ENCODE peak calls at places on chromosomes 16 and 17, in seven cellular contexts. One of them, this sample, is unnamed.

GRCh38 chr16:87461466-87461975 is 31.3 kb downstream of the ZCCHC14 start:
- DNase-seq in pancreas: peak; percentile 97
- DNase-seq in GM13976: peak; percentile 76
- DNase-seq in endothelial cell: peak; percentile 76
- DNase-seq in upper lobe of right lung: peak; percentile 94
- DNase-seq in RWPE1: peak; percentile 93
- DNase-seq in lower leg skin: peak; percentile 91
- DNase-seq in this sample: peak; percentile 77

GRCh38 chr16:85626191-85626951 is 13.2 kb downstream of the GSE1 start:
- DNase-seq in RWPE1: no peak
- DNase-seq in GM13976: no peak
- DNase-seq in pancreas: no peak
- DNase-seq in upper lobe of right lung: no peak
- DNase-seq in endothelial cell: no peak
- DNase-seq in lower leg skin: no peak
- DNase-seq in this sample: no peak

GRCh38 chr17:63785556-63785955 is 11.6 kb downstream of the DDX42 start:
- DNase-seq in pancreas: no peak
- DNase-seq in lower leg skin: no peak
- DNase-seq in RWPE1: peak; percentile 45
- DNase-seq in endothelial cell: no peak
- DNase-seq in upper lobe of right lung: no peak
- DNase-seq in GM13976: no peak
- DNase-seq in this sample: no peak

GRCh38 chr17:50056217-50056960 is 479 bp downstream of the ITGA3 start:
- DNase-seq in upper lobe of right lung: peak; percentile 86
- DNase-seq in pancreas: peak; percentile 94
- DNase-seq in lower leg skin: peak; percentile 93
- DNase-seq in RWPE1: no peak
- DNase-seq in endothelial cell: peak; percentile 69
- DNase-seq in GM13976: peak; percentile 81
- DNase-seq in this sample: peak; percentile 79

GRCh38 chr16:627458-628239 is 3.1 kb upstream of the WFIKKN1 start:
- DNase-seq in pancreas: peak; percentile 89
- DNase-seq in lower leg skin: peak; percentile 88
- DNase-seq in upper lobe of right lung: peak; percentile 91
- DNase-seq in RWPE1: no peak
- DNase-seq in GM13976: no peak
- DNase-seq in endothelial cell: no peak
- DNase-seq in this sample: no peak

GRCh38 chr16:84836234-84836647 is 16.5 kb downstream of the CRISPLD2 start:
- DNase-seq in lower leg skin: peak; percentile 92
- DNase-seq in upper lobe of right lung: no peak
- DNase-seq in pancreas: no peak
- DNase-seq in RWPE1: peak; percentile 81
- DNase-seq in endothelial cell: peak; percentile 41
- DNase-seq in GM13976: no peak
- DNase-seq in this sample: no peak

GRCh38 chr17:29155235-29155965 is 24.8 kb downstream of the MYO18A start:
- DNase-seq in GM13976: peak; percentile 59
- DNase-seq in lower leg skin: no peak
- DNase-seq in upper lobe of right lung: peak; percentile 78
- DNase-seq in RWPE1: peak; percentile 90
- DNase-seq in endothelial cell: no peak
- DNase-seq in pancreas: no peak
- DNase-seq in this sample: peak; percentile 71

GRCh38 chr16:54129810-54130209 is 156.8 kb downstream of the IRX3 start:
- DNase-seq in pancreas: no peak
- DNase-seq in endothelial cell: no peak
- DNase-seq in upper lobe of right lung: no peak
- DNase-seq in lower leg skin: no peak
- DNase-seq in GM13976: no peak
- DNase-seq in RWPE1: no peak
- DNase-seq in this sample: no peak

GRCh38 chr17:46191332-46192210 is 1.7 kb downstream of the KANSL1 start:
- DNase-seq in endothelial cell: peak; percentile 58
- DNase-seq in GM13976: no peak
- DNase-seq in pancreas: no peak
- DNase-seq in upper lobe of right lung: no peak
- DNase-seq in RWPE1: peak; percentile 73
- DNase-seq in lower leg skin: no peak
- DNase-seq in this sample: peak; percentile 34

GRCh38 chr16:47204736-47205499 is 61.2 kb upstream of the NETO2 start:
- DNase-seq in lower leg skin: no peak
- DNase-seq in RWPE1: no peak
- DNase-seq in endothelial cell: no peak
- DNase-seq in pancreas: no peak
- DNase-seq in GM13976: no peak
- DNase-seq in upper lobe of right lung: no peak
- DNase-seq in this sample: no peak
- TF ChIP-seq CTCF in lower leg skin: no peak
- TF ChIP-seq CTCF in RWPE1: no peak
- TF ChIP-seq CTCF in endothelial cell: no peak
- TF ChIP-seq CTCF in pancreas: no peak
- TF ChIP-seq CTCF in GM13976: no peak
- TF ChIP-seq CTCF in upper lobe of right lung: no peak
- TF ChIP-seq CTCF in this sample: peak; percentile 23

DNA sequence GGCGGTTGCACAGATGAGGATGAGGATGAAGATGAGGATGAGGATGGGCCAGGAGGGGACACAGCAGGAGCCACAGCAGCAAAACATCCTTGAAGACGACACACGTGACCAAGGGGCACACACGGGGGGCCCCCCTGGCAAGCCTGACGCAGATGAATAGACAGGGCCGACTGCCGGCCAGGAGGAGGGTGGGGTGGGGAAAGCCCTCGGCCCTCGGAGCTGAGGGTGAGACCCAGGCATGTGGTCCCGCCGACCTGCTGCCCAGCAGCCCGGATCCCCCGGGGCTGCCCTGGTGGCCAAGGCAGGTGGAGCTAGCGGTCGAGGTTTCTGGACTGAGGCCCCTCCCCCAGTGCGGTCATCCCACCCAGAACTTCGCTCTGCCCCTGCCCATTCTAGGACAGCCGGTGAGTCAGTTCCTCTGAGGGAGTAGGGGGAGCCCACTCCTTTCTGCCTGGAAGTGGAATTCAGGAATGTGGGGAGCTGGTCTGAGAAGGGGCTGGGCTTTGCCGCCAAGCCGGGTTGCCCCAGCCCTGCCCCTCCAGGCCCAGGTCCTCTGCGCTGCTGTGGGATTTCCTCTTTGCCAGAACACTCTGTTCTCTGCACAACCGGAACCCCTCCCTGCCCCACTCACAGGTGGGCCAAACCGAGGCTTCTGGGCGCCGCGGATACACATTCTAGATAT is 9.9 kb downstream of the CYGB start:
- DNase-seq in upper lobe of right lung: peak; percentile 78
- DNase-seq in RWPE1: no peak
- DNase-seq in endothelial cell: no peak
- DNase-seq in pancreas: peak; percentile 72
- DNase-seq in GM13976: peak; percentile 64
- DNase-seq in lower leg skin: no peak
- DNase-seq in this sample: peak; percentile 54
- TF ChIP-seq CTCF in upper lobe of right lung: peak; percentile 13
- TF ChIP-seq CTCF in RWPE1: no peak
- TF ChIP-seq CTCF in endothelial cell: no peak
- TF ChIP-seq CTCF in pancreas: no peak
- TF ChIP-seq CTCF in GM13976: no peak
- TF ChIP-seq CTCF in lower leg skin: no peak
- TF ChIP-seq CTCF in this sample: no peak

GRCh38 chr16:78122774-78123315 is 23.4 kb downstream of the WWOX start:
- DNase-seq in endothelial cell: no peak
- DNase-seq in GM13976: peak; percentile 60
- DNase-seq in RWPE1: peak; percentile 41
- DNase-seq in upper lobe of right lung: no peak
- DNase-seq in pancreas: no peak
- DNase-seq in lower leg skin: no peak
- DNase-seq in this sample: peak; percentile 47
- TF ChIP-seq CTCF in endothelial cell: peak; percentile 64
- TF ChIP-seq CTCF in GM13976: no peak
- TF ChIP-seq CTCF in RWPE1: peak; percentile 40
- TF ChIP-seq CTCF in upper lobe of right lung: peak; percentile 61
- TF ChIP-seq CTCF in pancreas: peak; percentile 18
- TF ChIP-seq CTCF in lower leg skin: no peak
- TF ChIP-seq CTCF in this sample: peak; percentile 25

GRCh38 chr17:386145-386876 is 33.7 kb upstream of the RPH3AL start:
- DNase-seq in lower leg skin: peak; percentile 95
- DNase-seq in GM13976: peak; percentile 92
- DNase-seq in endothelial cell: peak; percentile 79
- DNase-seq in RWPE1: peak; percentile 78
- DNase-seq in upper lobe of right lung: peak; percentile 93
- DNase-seq in pancreas: peak; percentile 93
- DNase-seq in this sample: peak; percentile 90
- TF ChIP-seq CTCF in lower leg skin: no peak
- TF ChIP-seq CTCF in GM13976: peak; percentile 68
- TF ChIP-seq CTCF in endothelial cell: peak; percentile 66
- TF ChIP-seq CTCF in RWPE1: peak; percentile 83
- TF ChIP-seq CTCF in upper lobe of right lung: peak; percentile 58
- TF ChIP-seq CTCF in pancreas: peak; percentile 62
- TF ChIP-seq CTCF in this sample: peak; percentile 74

DNA sequence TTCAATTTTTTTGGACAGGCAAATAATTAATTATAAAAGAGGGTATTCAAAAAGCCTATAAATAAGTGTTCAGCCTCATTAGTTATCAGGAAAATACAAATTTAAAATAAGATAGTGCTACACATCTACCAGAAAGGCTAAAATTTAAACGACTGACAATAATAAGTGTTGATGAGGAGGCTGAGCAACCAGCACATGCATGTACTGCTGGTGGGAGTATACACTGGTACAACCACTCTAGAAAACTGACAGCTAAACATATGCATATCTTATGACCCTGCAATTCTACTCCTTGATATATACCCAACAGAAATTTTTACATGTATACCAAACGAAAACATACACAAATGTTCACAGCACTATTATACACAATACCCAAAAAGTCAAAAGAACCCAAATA is 27.1 kb downstream of the XPO6 start:
- DNase-seq in lower leg skin: no peak
- DNase-seq in upper lobe of right lung: no peak
- DNase-seq in GM13976: no peak
- DNase-seq in RWPE1: no peak
- DNase-seq in endothelial cell: no peak
- DNase-seq in pancreas: no peak
- DNase-seq in this sample: no peak
- TF ChIP-seq CTCF in lower leg skin: no peak
- TF ChIP-seq CTCF in upper lobe of right lung: no peak
- TF ChIP-seq CTCF in GM13976: no peak
- TF ChIP-seq CTCF in RWPE1: no peak
- TF ChIP-seq CTCF in endothelial cell: no peak
- TF ChIP-seq CTCF in pancreas: no peak
- TF ChIP-seq CTCF in this sample: no peak

GRCh38 chr16:20734056-20734455 is 7.6 kb downstream of the THUMPD1 start:
- DNase-seq in endothelial cell: no peak
- DNase-seq in RWPE1: no peak
- DNase-seq in upper lobe of right lung: no peak
- DNase-seq in GM13976: no peak
- DNase-seq in pancreas: no peak
- DNase-seq in lower leg skin: no peak
- DNase-seq in this sample: no peak
- TF ChIP-seq CTCF in endothelial cell: no peak
- TF ChIP-seq CTCF in RWPE1: no peak
- TF ChIP-seq CTCF in upper lobe of right lung: no peak
- TF ChIP-seq CTCF in GM13976: no peak
- TF ChIP-seq CTCF in pancreas: no peak
- TF ChIP-seq CTCF in lower leg skin: no peak
- TF ChIP-seq CTCF in this sample: no peak

GRCh38 chr17:69503711-69504110 is 89.2 kb downstream of the MAP2K6 start:
- DNase-seq in pancreas: no peak
- DNase-seq in GM13976: peak; percentile 57
- DNase-seq in upper lobe of right lung: no peak
- DNase-seq in RWPE1: no peak
- DNase-seq in lower leg skin: no peak
- DNase-seq in endothelial cell: no peak
- DNase-seq in this sample: peak; percentile 64

GRCh38 chr17:69505740-69506139 is 91.2 kb downstream of the MAP2K6 start:
- DNase-seq in upper lobe of right lung: no peak
- DNase-seq in lower leg skin: no peak
- DNase-seq in pancreas: no peak
- DNase-seq in RWPE1: no peak
- DNase-seq in endothelial cell: no peak
- DNase-seq in GM13976: no peak
- DNase-seq in this sample: no peak

GRCh38 chr17:69502488-69502887 is 88.0 kb downstream of the MAP2K6 start:
- DNase-seq in GM13976: no peak
- DNase-seq in pancreas: no peak
- DNase-seq in endothelial cell: no peak
- DNase-seq in RWPE1: no peak
- DNase-seq in upper lobe of right lung: no peak
- DNase-seq in lower leg skin: no peak
- DNase-seq in this sample: no peak

GRCh38 chr17:69508814-69509213 is 94.3 kb downstream of the MAP2K6 start:
- DNase-seq in lower leg skin: no peak
- DNase-seq in endothelial cell: no peak
- DNase-seq in GM13976: no peak
- DNase-seq in upper lobe of right lung: no peak
- DNase-seq in RWPE1: no peak
- DNase-seq in pancreas: no peak
- DNase-seq in this sample: no peak

GRCh38 chr17:69506489-69506888 is 92.0 kb downstream of the MAP2K6 start:
- DNase-seq in pancreas: no peak
- DNase-seq in endothelial cell: no peak
- DNase-seq in RWPE1: no peak
- DNase-seq in GM13976: no peak
- DNase-seq in upper lobe of right lung: no peak
- DNase-seq in lower leg skin: no peak
- DNase-seq in this sample: no peak
- TF ChIP-seq CTCF in pancreas: no peak
- TF ChIP-seq CTCF in endothelial cell: peak; percentile 20
- TF ChIP-seq CTCF in RWPE1: no peak
- TF ChIP-seq CTCF in GM13976: no peak
- TF ChIP-seq CTCF in upper lobe of right lung: peak; percentile 25
- TF ChIP-seq CTCF in lower leg skin: no peak
- TF ChIP-seq CTCF in this sample: peak; percentile 5